ENCODE peak calls at places on chromosomes 6 and 20, in four cellular contexts. One of them, this sample, is unnamed.
A peak's percentile ranks its signal among the peaks of the same experiment; 100 is the strongest.

GRCh38 chr6:90997076-90997475 is 410.2 kb upstream of the MAP3K7 start:
- DNase-seq in HepG2: no peak
- DNase-seq in H1: no peak
- DNase-seq in GM12878: no peak
- DNase-seq in this sample: no peak

GRCh38 chr6:148716811-148717210 is 30.0 kb upstream of the UST start:
- DNase-seq in HepG2: no peak
- DNase-seq in H1: no peak
- DNase-seq in GM12878: no peak
- DNase-seq in this sample: no peak

GRCh38 chr6:85865665-85866372 is 223.1 kb upstream of the SYNCRIP start:
- DNase-seq in H1: no peak
- DNase-seq in GM12878: no peak
- DNase-seq in HepG2: peak; percentile 74
- DNase-seq in this sample: peak; percentile 16

GRCh38 chr20:8749986-8750385 is 318.9 kb upstream of the PLCB4 start:
- DNase-seq in HepG2: no peak
- DNase-seq in GM12878: no peak
- DNase-seq in H1: no peak
- DNase-seq in this sample: no peak

GRCh38 chr6:138757131-138757530 is 16.4 kb upstream of the CCDC28A start:
- DNase-seq in HepG2: no peak
- DNase-seq in H1: no peak
- DNase-seq in GM12878: no peak
- DNase-seq in this sample: no peak

GRCh38 chr20:40687384-40688128 is 1.5 kb downstream of the MAFB start:
- DNase-seq in H1: peak; percentile 75
- DNase-seq in GM12878: no peak
- DNase-seq in HepG2: no peak
- DNase-seq in this sample: no peak

GRCh38 chr6:130578713-130579112 is 212.9 kb downstream of the TMEM200A start:
- DNase-seq in GM12878: no peak
- DNase-seq in H1: no peak
- DNase-seq in HepG2: no peak
- DNase-seq in this sample: no peak

GRCh38 chr6:150586850-150587359 is 12.8 kb upstream of the PLEKHG1 start:
- DNase-seq in HepG2: no peak
- DNase-seq in GM12878: no peak
- DNase-seq in H1: no peak
- DNase-seq in this sample: no peak

GRCh38 chr20:44219791-44220190 is 9.2 kb upstream of the OSER1 start:
- DNase-seq in GM12878: no peak
- DNase-seq in H1: no peak
- DNase-seq in HepG2: no peak
- DNase-seq in this sample: no peak

GRCh38 chr6:37934276-37934675 is 114.7 kb downstream of the ZFAND3 start:
- DNase-seq in GM12878: no peak
- DNase-seq in HepG2: no peak
- DNase-seq in H1: no peak
- DNase-seq in this sample: no peak

GRCh38 chr6:37940074-37940847 is 120.7 kb downstream of the ZFAND3 start:
- DNase-seq in GM12878: no peak
- DNase-seq in HepG2: no peak
- DNase-seq in H1: no peak
- DNase-seq in this sample: no peak

GRCh38 chr6:37938909-37939308 is 119.4 kb downstream of the ZFAND3 start:
- DNase-seq in HepG2: no peak
- DNase-seq in GM12878: no peak
- DNase-seq in H1: no peak
- DNase-seq in this sample: no peak

GRCh38 chr6:37936150-37936549 is 116.6 kb downstream of the ZFAND3 start:
- DNase-seq in H1: no peak
- DNase-seq in GM12878: no peak
- DNase-seq in HepG2: no peak
- DNase-seq in this sample: no peak

GRCh38 chr6:37936909-37937308 is 117.4 kb downstream of the ZFAND3 start:
- DNase-seq in HepG2: no peak
- DNase-seq in H1: no peak
- DNase-seq in GM12878: no peak
- DNase-seq in this sample: no peak
- TF ChIP-seq ZNF274 in HepG2: no peak
- TF ChIP-seq ZNF274 in H1: no peak
- TF ChIP-seq ZNF274 in GM12878: no peak
- TF ChIP-seq ZNF274 in this sample: no peak

GRCh38 chr20:6683346-6683977 is 84.0 kb upstream of the BMP2 start:
- DNase-seq in HepG2: no peak
- DNase-seq in GM12878: no peak
- DNase-seq in H1: no peak
- DNase-seq in this sample: no peak
- TF ChIP-seq SUZ12 in HepG2: no peak
- TF ChIP-seq SUZ12 in GM12878: no peak
- TF ChIP-seq SUZ12 in H1: no peak
- TF ChIP-seq SUZ12 in this sample: no peak

GRCh38 chr20:668050-668449 is 7.6 kb downstream of the SCRT2 start:
- DNase-seq in GM12878: no peak
- DNase-seq in HepG2: no peak
- DNase-seq in H1: no peak
- DNase-seq in this sample: no peak

GRCh38 chr20:671252-672030 is 4.2 kb downstream of the SCRT2 start:
- DNase-seq in GM12878: no peak
- DNase-seq in HepG2: no peak
- DNase-seq in H1: no peak
- DNase-seq in this sample: no peak

GRCh38 chr20:668638-669037 is 7.0 kb downstream of the SCRT2 start:
- DNase-seq in H1: no peak
- DNase-seq in GM12878: no peak
- DNase-seq in HepG2: no peak
- DNase-seq in this sample: no peak

GRCh38 chr20:667351-668034 is 8.1 kb downstream of the SCRT2 start:
- DNase-seq in H1: peak; percentile 93
- DNase-seq in HepG2: peak; percentile 48
- DNase-seq in GM12878: no peak
- DNase-seq in this sample: no peak

GRCh38 chr20:669573-669972 is 6.0 kb downstream of the SCRT2 start:
- DNase-seq in H1: no peak
- DNase-seq in GM12878: no peak
- DNase-seq in HepG2: no peak
- DNase-seq in this sample: no peak
- H3K27me3 ChIP-seq in H1: peaks cover 14% of the 10 kb centered on the region
- H3K27me3 ChIP-seq in GM12878: peaks cover 4% of the 10 kb centered on the region
- H3K27me3 ChIP-seq in HepG2: peaks cover 14% of the 10 kb centered on the region
- H3K27me3 ChIP-seq in this sample: peaks cover 17% of the 10 kb centered on the region

GRCh38 chr6:14567031-14567430 is 449.5 kb downstream of the CD83 start:
- DNase-seq in H1: no peak
- DNase-seq in GM12878: no peak
- DNase-seq in HepG2: no peak
- DNase-seq in this sample: no peak
- TF ChIP-seq ZNF274 in H1: no peak
- TF ChIP-seq ZNF274 in GM12878: no peak
- TF ChIP-seq ZNF274 in HepG2: no peak
- TF ChIP-seq ZNF274 in this sample: no peak

This sample was measured in NT2/D1.